ENCODE peak calls at places on chromosomes 7 and 10, in nine cellular contexts. O, T, R, B, S, U, F, M and W are unnamed samples. For H3K9me3, the result is how much of the 10 kb centered on the place peaks cover.

GRCh38 chr10:23870612-23871011 is 338.3 kb upstream of the KIAA1217 start:
- DNase-seq in O (no peak), T (no peak), R (no peak), B (no peak), S (no peak), U (no peak), F (no peak), M (no peak), W (no peak)

GRCh38 chr10:34139559-34139958 is 675.5 kb downstream of the PARD3 start:
- DNase-seq in O (no peak), T (peak), R (no peak), B (peak), S (no peak), U (no peak), F (no peak), M (no peak), W (no peak)

GRCh38 chr10:133328358-133329343 is 8.0 kb downstream of the CALY start:
- DNase-seq in O (peak), T (no peak), R (no peak), B (no peak), S (no peak), U (no peak), F (no peak), M (no peak), W (no peak)

GRCh38 chr10:110872984-110873569 is 1.3 kb downstream of the PDCD4 start:
- DNase-seq in O (no peak), T (no peak), R (no peak), B (peak), S (no peak), U (no peak), F (no peak), M (no peak), W (no peak)

GRCh38 chr7:74252893-74253292 is 1.3 kb downstream of the RFC2 start:
- DNase-seq in O (no peak), T (no peak), R (no peak), B (no peak), S (no peak), U (no peak), F (no peak), M (no peak), W (no peak)

GRCh38 chr7:77862691-77863090 is 64.1 kb downstream of the PHTF2 start:
- DNase-seq in O (no peak), T (no peak), R (no peak), B (no peak), S (no peak), U (no peak), F (no peak), M (no peak), W (no peak)

GRCh38 chr10:42951486-42952251 is 125.2 kb upstream of the RET start:
- DNase-seq in O (no peak), T (no peak), R (no peak), B (peak), S (peak), U (no peak), F (no peak), M (peak), W (peak)

GRCh38 chr10:31659665-31660064 is 269.0 kb downstream of the ARHGAP12 start:
- DNase-seq in O (no peak), T (no peak), R (no peak), B (no peak), S (no peak), U (no peak), F (no peak), M (no peak), W (no peak)

GRCh38 chr10:88781206-88781605 is 21.3 kb upstream of the LIPM start:
- DNase-seq in O (no peak), T (no peak), R (no peak), B (no peak), S (no peak), U (no peak), F (no peak), M (no peak), W (no peak)

GRCh38 chr7:135160098-135160857 is 10.2 kb downstream of the CYREN start:
- DNase-seq in O (no peak), T (peak), R (no peak), B (peak), S (no peak), U (no peak), F (no peak), M (no peak), W (no peak)

GRCh38 chr10:27822286-27822685 is 76.7 kb upstream of the MKX start:
- DNase-seq in O (no peak), T (no peak), R (no peak), B (peak), S (no peak), U (no peak), F (no peak), M (no peak), W (no peak)

GRCh38 chr7:149731207-149731955 is 42.0 kb downstream of the ZNF467 start:
- DNase-seq in O (peak), T (no peak), R (no peak), B (no peak), S (peak), U (no peak), F (no peak), M (no peak), W (no peak)

GRCh38 chr7:77797734-77798393 is 370 bp downstream of the TMEM60 start:
- DNase-seq in O (no peak), T (no peak), R (no peak), B (no peak), S (no peak), U (no peak), F (no peak), M (no peak), W (peak)

GRCh38 chr10:129530486-129531065 is 63.5 kb downstream of the MGMT start:
- DNase-seq in O (no peak), T (no peak), R (no peak), B (no peak), S (no peak), U (no peak), F (no peak), M (no peak), W (no peak)

GRCh38 chr10:118501637-118502440 is 93.6 kb downstream of the PRLHR start:
- DNase-seq in O (no peak), T (peak), R (no peak), B (peak), S (no peak), U (no peak), F (no peak), M (no peak), W (peak)

GRCh38 chr10:31157125-31157983 is 125.7 kb upstream of the ZNF438 start:
- DNase-seq in O (peak), T (no peak), R (peak), B (peak), S (no peak), U (no peak), F (no peak), M (peak), W (peak)

GRCh38 chr7:150851497-150852370 is 583 bp upstream of the AOC1 start:
- DNase-seq in O (no peak), T (no peak), R (no peak), B (no peak), S (no peak), U (no peak), F (no peak), M (no peak), W (peak)

GRCh38 chr10:3902054-3902808 is 117.2 kb upstream of the KLF6 start:
- DNase-seq in O (no peak), T (no peak), R (no peak), B (peak), S (peak), U (peak), F (no peak), M (no peak), W (no peak)

GRCh38 chr7:130146693-130147520 is 58.3 kb downstream of the TMEM209 start:
- DNase-seq in O (no peak), T (no peak), R (no peak), B (no peak), S (no peak), U (no peak), F (no peak), M (no peak), W (no peak)

GRCh38 chr7:12583922-12584321 is 13.4 kb downstream of the SCIN start:
- DNase-seq in O (no peak), T (peak), R (no peak), B (no peak), S (no peak), U (no peak), F (no peak), M (no peak), W (no peak)

GRCh38 chr10:129875993-129876727 is 87.9 kb downstream of the EBF3 start:
- DNase-seq in O (no peak), T (no peak), R (no peak), B (no peak), S (no peak), U (no peak), F (no peak), M (no peak), W (no peak)

GRCh38 chr10:13271552-13272163 is 28.2 kb downstream of the PHYH start:
- DNase-seq in O (no peak), T (peak), R (peak), B (peak), S (peak), U (peak), F (no peak), M (peak), W (no peak)

GRCh38 chr7:90946711-90947501 is 317.3 kb upstream of the FZD1 start:
- DNase-seq in O (no peak), T (no peak), R (no peak), B (no peak), S (no peak), U (no peak), F (no peak), M (no peak), W (no peak)

GRCh38 chr10:82914655-82915136 is 1039.7 kb downstream of the NRG3 start:
- DNase-seq in O (no peak), T (no peak), R (no peak), B (no peak), S (no peak), U (no peak), F (no peak), M (no peak), W (no peak)
- H3K9me3 ChIP-seq in O (under half), T (under half), R (under half), B (under half), S (under half), U (under half), F (under half), M (under half), W (under half)

GRCh38 chr10:5391780-5392179 is 12.8 kb downstream of the TUBAL3 start:
- DNase-seq in O (no peak), T (no peak), R (no peak), B (no peak), S (no peak), U (no peak), F (no peak), M (no peak), W (peak)
- H3K9me3 ChIP-seq in O (under half), T (under half), R (under half), B (under half), S (under half), U (under half), F (under half), M (under half), W (under half)

DNA sequence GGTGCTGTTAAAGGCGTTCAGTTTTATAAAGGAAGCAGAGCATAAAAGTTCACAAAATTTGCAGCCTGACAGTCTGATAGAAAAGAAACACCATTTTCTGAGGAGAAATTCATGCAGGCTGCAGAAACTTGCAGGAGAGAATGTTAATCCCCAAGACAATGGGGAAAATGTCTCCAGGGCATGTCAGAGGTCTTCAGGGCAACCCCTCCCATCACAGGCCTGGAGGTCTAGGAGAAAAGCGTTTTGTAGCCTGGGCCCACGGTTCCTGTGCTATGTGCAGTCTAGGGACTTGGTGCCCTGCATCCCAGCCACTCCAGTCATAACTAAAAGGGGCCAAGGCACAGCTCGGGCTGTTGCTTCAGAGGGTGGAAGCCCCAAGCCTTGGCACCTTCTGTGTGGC is 68.4 kb upstream of the GJD4 start:
- DNase-seq in O (no peak), T (no peak), R (no peak), B (no peak), S (no peak), U (no peak), F (no peak), M (no peak), W (no peak)
- H3K9me3 ChIP-seq in O (under half), T (under half), R (under half), B (under half), S (under half), U (under half), F (under half), M (under half), W (under half)

GRCh38 chr10:131626274-131626673 is 274.5 kb upstream of the PPP2R2D start:
- DNase-seq in O (no peak), T (no peak), R (no peak), B (no peak), S (peak), U (no peak), F (no peak), M (no peak), W (peak)

GRCh38 chr10:131636116-131636515 is 264.7 kb upstream of the PPP2R2D start:
- DNase-seq in O (no peak), T (no peak), R (no peak), B (no peak), S (peak), U (no peak), F (no peak), M (no peak), W (peak)

GRCh38 chr10:131629026-131629425 is 271.8 kb upstream of the PPP2R2D start:
- DNase-seq in O (no peak), T (no peak), R (no peak), B (no peak), S (no peak), U (no peak), F (no peak), M (no peak), W (peak)

GRCh38 chr10:131631619-131632018 is 269.2 kb upstream of the PPP2R2D start:
- DNase-seq in O (no peak), T (no peak), R (no peak), B (no peak), S (peak), U (no peak), F (no peak), M (no peak), W (peak)

DNA sequence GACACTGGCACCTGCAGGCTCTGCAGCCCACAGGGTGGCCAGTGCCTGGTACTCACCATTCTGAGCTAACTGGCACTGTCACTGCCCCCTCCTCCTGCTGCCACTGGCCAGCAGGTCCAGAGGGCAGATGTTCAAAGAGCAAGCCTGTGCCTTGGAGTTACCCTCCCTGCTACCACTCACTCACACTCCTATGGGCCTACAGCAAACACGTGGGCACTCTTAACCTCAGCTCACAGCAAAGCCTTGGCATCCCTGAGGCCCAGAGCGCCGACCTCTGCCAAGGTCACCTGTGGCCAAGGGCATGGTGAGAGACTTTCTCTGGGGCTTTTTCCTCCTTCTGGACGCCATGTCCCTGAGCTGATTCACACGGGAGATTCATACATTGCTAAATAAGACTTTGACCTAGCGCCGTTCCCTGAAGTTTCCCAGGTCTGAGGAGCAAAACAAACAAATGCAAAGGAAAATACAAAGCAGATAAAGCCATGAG is 270.0 kb upstream of the PPP2R2D start:
- DNase-seq in O (no peak), T (peak), R (no peak), B (no peak), S (no peak), U (no peak), F (no peak), M (no peak), W (peak)
- H3K9me3 ChIP-seq in O (under half), T (under half), R (under half), B (under half), S (under half), U (under half), F (under half), M (under half), W (under half)

GRCh38 chr10:74486659-74487058 is 335.6 kb downstream of the ADK start:
- DNase-seq in O (no peak), T (no peak), R (no peak), B (peak), S (no peak), U (no peak), F (no peak), M (no peak), W (no peak)
- H3K9me3 ChIP-seq in O (under half), T (under half), R (under half), B (under half), S (under half), U (under half), F (under half), M (under half), W (under half)

DNA sequence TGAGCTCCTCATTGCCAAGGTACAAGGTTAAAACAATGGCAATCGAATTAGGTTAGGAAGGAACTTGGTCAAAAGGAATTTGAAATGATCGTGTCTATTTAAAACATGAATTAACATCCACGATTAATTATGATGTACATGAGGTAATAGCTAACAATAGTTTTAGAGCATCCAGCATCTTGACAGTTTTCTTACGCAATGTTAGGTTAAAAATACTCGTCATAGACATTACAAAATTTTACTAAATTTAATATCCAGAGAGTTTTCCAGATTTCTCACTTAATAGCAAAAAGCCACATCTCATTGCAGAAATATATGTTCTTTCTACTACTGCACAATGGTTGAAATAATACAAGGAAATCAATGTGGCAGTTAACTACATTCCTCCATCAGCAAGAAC is 22.6 kb downstream of the CUBN start:
- DNase-seq in O (no peak), T (no peak), R (no peak), B (no peak), S (no peak), U (no peak), F (no peak), M (no peak), W (no peak)
- H3K9me3 ChIP-seq in O (under half), T (under half), R (under half), B (under half), S (under half), U (under half), F (under half), M (under half), W (under half)

DNA sequence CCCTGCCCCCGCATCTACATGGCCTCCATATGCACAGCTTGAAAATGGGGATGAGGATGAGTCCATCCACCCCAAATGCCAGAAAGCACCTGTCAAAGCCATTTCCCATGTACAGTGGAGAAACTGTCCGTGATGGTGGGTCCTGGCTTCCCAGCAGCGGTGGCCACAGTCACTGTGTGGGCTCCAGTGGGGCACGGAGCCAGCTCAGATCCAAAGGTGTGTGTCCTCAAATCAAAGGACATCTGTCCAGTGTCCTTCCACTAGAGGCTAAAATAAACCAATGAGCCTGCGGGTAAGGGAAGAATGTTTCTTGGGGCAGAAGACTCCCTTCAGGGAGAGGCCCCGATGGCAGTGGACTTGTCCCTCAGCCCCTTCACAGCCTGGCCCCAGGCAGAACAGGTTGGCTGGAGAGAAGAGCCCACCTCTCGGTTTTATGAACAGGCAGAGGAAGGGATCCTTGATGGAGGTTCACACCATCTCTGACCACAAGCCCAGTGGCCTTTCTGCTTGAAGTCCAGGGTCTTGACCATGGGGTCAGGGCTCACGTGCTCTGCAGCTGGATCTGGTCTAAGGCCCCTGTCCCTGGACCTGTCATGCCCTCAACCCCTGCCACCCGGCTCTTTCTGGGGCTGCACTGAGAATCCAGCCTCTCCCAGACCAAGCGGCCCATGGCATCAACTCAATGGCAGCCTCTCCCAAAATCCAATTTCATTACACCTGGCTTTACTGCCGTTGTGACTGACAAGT is 106.9 kb downstream of the TCERG1L start:
- DNase-seq in O (no peak), T (no peak), R (no peak), B (no peak), S (peak), U (no peak), F (no peak), M (peak), W (no peak)
- H3K9me3 ChIP-seq in O (under half), T (under half), R (under half), B (under half), S (under half), U (under half), F (under half), M (under half), W (under half)

DNA sequence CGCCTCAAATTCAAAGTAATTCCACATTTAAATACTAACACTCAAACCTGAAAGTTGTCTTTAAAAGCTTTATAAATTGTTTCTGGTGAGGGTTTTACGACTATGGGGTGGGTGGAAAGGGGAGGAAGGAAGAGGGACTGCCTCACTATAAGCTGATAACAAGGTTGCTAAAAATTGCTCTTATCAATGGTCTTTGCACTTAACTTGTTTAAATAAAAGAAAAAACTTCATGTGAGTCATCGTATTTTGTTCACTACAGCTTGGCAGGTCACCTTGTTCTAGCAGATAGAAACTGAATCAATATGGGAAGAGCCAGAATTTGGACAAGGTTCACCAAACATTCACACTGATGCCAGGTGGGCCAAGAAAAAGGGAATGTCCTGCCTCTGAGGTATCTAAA is 129.2 kb downstream of the TES start:
- DNase-seq in O (no peak), T (no peak), R (no peak), B (peak), S (no peak), U (no peak), F (no peak), M (no peak), W (no peak)
- H3K9me3 ChIP-seq in O (under half), T (under half), R (under half), B (under half), S (under half), U (under half), F (under half), M (under half), W (under half)

DNA sequence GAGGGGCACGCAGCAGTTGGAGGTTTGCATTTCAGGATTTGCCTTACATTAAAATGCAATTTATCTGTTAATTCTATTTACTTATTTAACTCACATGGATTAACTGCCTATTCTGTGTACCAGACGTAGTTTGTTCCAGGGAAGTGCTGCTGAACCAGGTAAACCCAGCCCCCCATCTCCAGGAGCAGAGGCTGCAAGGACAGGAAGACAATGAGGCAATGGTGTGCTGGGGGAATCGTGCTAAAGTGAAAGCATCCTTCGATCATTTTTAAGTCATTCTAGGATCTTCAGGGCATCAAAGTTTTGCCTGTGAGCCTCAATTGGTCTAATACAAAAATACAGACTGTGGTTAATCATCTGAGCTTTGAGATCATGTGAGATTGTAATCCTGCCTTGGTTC is 166.4 kb downstream of the DNAJB6 start:
- DNase-seq in O (no peak), T (no peak), R (no peak), B (no peak), S (peak), U (no peak), F (no peak), M (no peak), W (no peak)
- H3K9me3 ChIP-seq in O (under half), T (under half), R (under half), B (under half), S (under half), U (under half), F (under half), M (under half), W (under half)